ENCODE peak calls at places on chromosome 5, in eight cellular contexts. T is right atrium auricular region; W is lower lobe of right lung; G is effector memory CD4-positive, alpha-beta T cell; F is uterus; Y is GM23248; M is CD8-positive, alpha-beta memory T cell; J is PC-3. S is an unnamed sample.
A peak's percentile ranks its signal among the peaks of the same experiment; 100 is the strongest.

GRCh38 chr5:65299841-65300240 is 181.9 kb downstream of the ADAMTS6 start:
- DNase-seq in T (no peak), Y (no peak), M (no peak), J (no peak), W (no peak), F (no peak), G (no peak), S (no peak)

GRCh38 chr5:167893271-167893670 is 398.2 kb upstream of the WWC1 start:
- DNase-seq in J (no peak), G (no peak), F (no peak), T (no peak), W (no peak), Y (no peak), M (no peak), S (no peak)

GRCh38 chr5:581941-582340 is 30.2 kb upstream of the CEP72 start:
- DNase-seq in M (no peak), Y (no peak), T (no peak), F (no peak), J (no peak), G (no peak), W (no peak), S (no peak)

GRCh38 chr5:171681061-171681460 is 104.6 kb upstream of the SMIM23 start:
- DNase-seq in J (no peak), M (no peak), F (no peak), G (no peak), W (no peak), Y (no peak), T (no peak), S (no peak)

GRCh38 chr5:178230879-178231735 is 1.5 kb downstream of the PHYKPL start:
- DNase-seq in F (no peak), G (no peak), W (peak; percentile 28), T (peak; percentile 73), J (no peak), M (no peak), Y (peak; percentile 71), S (no peak)

GRCh38 chr5:118095100-118095499 is 893.2 kb downstream of the DTWD2 start:
- DNase-seq in T (no peak), M (no peak), F (no peak), W (no peak), Y (no peak), G (no peak), J (no peak), S (no peak)

GRCh38 chr5:25881318-25882036 is 1156.9 kb downstream of the CDH9 start:
- DNase-seq in F (no peak), M (no peak), Y (no peak), J (no peak), W (no peak), T (no peak), G (no peak), S (no peak)

GRCh38 chr5:112228672-112229071 is 190.4 kb downstream of the EPB41L4A start:
- DNase-seq in J (peak; percentile 71), W (peak; percentile 92), Y (peak; percentile 53), M (no peak), G (no peak), T (peak; percentile 73), F (peak; percentile 32), S (no peak)

GRCh38 chr5:77133061-77133758 is 46.1 kb upstream of the ZBED3 start:
- DNase-seq in Y (peak; percentile 99), W (no peak), M (no peak), F (peak; percentile 90), J (peak; percentile 97), G (no peak), T (peak; percentile 79), S (no peak)

GRCh38 chr5:107404595-107405366 is 266.0 kb downstream of the EFNA5 start:
- DNase-seq in W (no peak), F (no peak), M (no peak), G (no peak), J (no peak), Y (peak; percentile 22), T (no peak), S (no peak)

GRCh38 chr5:34483442-34484033 is 172.6 kb upstream of the RAI14 start:
- DNase-seq in W (no peak), M (no peak), T (no peak), F (no peak), G (no peak), Y (no peak), J (no peak), S (no peak)

GRCh38 chr5:55160493-55161209 is 680 bp downstream of the GPX8 start:
- DNase-seq in F (peak; percentile 75), J (peak; percentile 70), T (peak; percentile 75), W (no peak), M (no peak), Y (peak; percentile 98), G (no peak), S (no peak)

DNA sequence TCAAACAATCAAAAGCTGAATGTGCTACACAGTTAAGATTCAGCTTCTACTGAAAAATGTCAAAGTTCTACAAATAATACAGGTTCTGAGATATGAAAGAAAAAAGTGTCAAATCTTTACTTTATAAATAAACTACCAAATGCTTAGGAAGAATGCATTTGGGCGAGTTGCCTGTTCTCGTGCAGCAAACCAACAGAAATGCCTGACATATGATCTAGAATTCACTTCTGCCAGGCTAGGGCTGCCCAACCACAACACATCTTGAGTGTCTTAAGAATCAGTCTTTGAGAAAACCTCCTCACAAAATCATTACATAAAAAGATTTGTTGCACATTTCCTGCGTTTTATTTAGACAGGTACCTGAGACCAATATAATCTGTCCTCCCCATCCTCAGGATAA is 42.2 kb downstream of the ANKH start:
- DNase-seq in W (no peak), T (no peak), J (no peak), G (no peak), Y (peak; percentile 30), F (no peak), M (no peak), S (no peak)
- H3K4me1 ChIP-seq in W (no peaks in the 10 kb centered on the region), T (peaks cover 30% of the 10 kb centered on the region), J (no peaks in the 10 kb centered on the region), G (no peaks in the 10 kb centered on the region), Y (peaks cover 14% of the 10 kb centered on the region), F (no peaks in the 10 kb centered on the region), M (no peaks in the 10 kb centered on the region), S (no peaks in the 10 kb centered on the region)

DNA sequence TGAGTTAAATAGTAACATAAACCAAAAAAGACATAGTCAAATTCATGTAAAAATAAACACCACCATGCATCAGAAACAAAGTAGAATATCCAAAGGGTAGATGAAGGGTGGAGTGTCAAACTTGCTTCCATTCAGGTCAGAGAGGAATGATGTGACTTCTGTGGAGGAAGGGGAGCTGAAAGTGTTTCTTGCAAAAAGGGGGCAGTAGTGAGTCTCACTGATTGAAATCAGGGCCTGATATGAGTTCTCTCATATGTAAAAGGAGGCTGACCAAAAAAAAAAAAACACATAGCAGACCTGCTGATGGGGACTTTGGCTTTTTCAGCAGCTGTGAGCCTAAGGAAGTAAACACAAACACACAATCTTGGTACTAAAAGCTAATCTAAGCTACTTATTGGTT is 38.8 kb upstream of the RGMB start:
- DNase-seq in W (no peak), M (no peak), T (no peak), Y (no peak), J (no peak), F (no peak), G (no peak), S (no peak)
- H3K4me1 ChIP-seq in W (no peaks in the 10 kb centered on the region), M (no peaks in the 10 kb centered on the region), T (no peaks in the 10 kb centered on the region), Y (peaks cover 11% of the 10 kb centered on the region), J (peaks cover 9% of the 10 kb centered on the region), F (no peaks in the 10 kb centered on the region), G (no peaks in the 10 kb centered on the region), S (no peaks in the 10 kb centered on the region)

GRCh38 chr5:141875795-141876627 is 2.2 kb downstream of the PCDH1 start:
- DNase-seq in T (no peak), G (no peak), W (peak; percentile 77), M (no peak), J (peak; percentile 51), F (peak; percentile 16), Y (peak; percentile 52), S (no peak)
- H3K4me1 ChIP-seq in T (peaks cover 74% of the 10 kb centered on the region), G (peaks cover 36% of the 10 kb centered on the region), W (peaks cover 64% of the 10 kb centered on the region), M (peaks cover 27% of the 10 kb centered on the region), J (peaks cover 16% of the 10 kb centered on the region), F (peaks cover 20% of the 10 kb centered on the region), Y (peaks cover 7% of the 10 kb centered on the region), S (peaks cover 26% of the 10 kb centered on the region)

GRCh38 chr5:138778234-138778633 is 25.0 kb downstream of the CTNNA1 start:
- DNase-seq in M (no peak), F (no peak), J (no peak), G (no peak), W (no peak), Y (no peak), T (no peak), S (no peak)

GRCh38 chr5:138770291-138770690 is 17.1 kb downstream of the CTNNA1 start:
- DNase-seq in J (no peak), F (no peak), Y (no peak), G (no peak), T (no peak), W (no peak), M (no peak), S (no peak)

GRCh38 chr5:138773215-138773614 is 20.0 kb downstream of the CTNNA1 start:
- DNase-seq in Y (peak; percentile 43), F (no peak), M (no peak), J (no peak), W (no peak), T (no peak), G (no peak), S (no peak)

GRCh38 chr5:138770977-138771376 is 17.8 kb downstream of the CTNNA1 start:
- DNase-seq in M (no peak), G (no peak), T (no peak), W (no peak), Y (no peak), F (no peak), J (no peak), S (no peak)

GRCh38 chr5:138775034-138775433 is 21.8 kb downstream of the CTNNA1 start:
- DNase-seq in Y (no peak), M (no peak), F (no peak), W (no peak), G (no peak), J (no peak), T (no peak), S (no peak)
- H3K4me1 ChIP-seq in Y (no peaks in the 10 kb centered on the region), M (no peaks in the 10 kb centered on the region), F (peaks cover 3% of the 10 kb centered on the region), W (peaks cover 43% of the 10 kb centered on the region), G (no peaks in the 10 kb centered on the region), J (no peaks in the 10 kb centered on the region), T (peaks cover 33% of the 10 kb centered on the region), S (no peaks in the 10 kb centered on the region)

GRCh38 chr5:136033244-136033643 is 4.5 kb downstream of the TGFBI start:
- DNase-seq in J (no peak), F (no peak), W (no peak), Y (no peak), T (no peak), G (no peak), M (no peak), S (no peak)

GRCh38 chr5:136034976-136035375 is 6.2 kb downstream of the TGFBI start:
- DNase-seq in F (no peak), T (no peak), J (no peak), Y (no peak), M (no peak), W (no peak), G (no peak), S (no peak)

GRCh38 chr5:136032564-136032963 is 3.8 kb downstream of the TGFBI start:
- DNase-seq in Y (peak; percentile 92), M (no peak), G (no peak), T (no peak), W (no peak), J (peak; percentile 74), F (no peak), S (no peak)

GRCh38 chr5:136034492-136034891 is 5.7 kb downstream of the TGFBI start:
- DNase-seq in F (no peak), G (no peak), Y (no peak), T (no peak), W (no peak), M (no peak), J (no peak), S (no peak)

GRCh38 chr5:136033848-136034247 is 5.1 kb downstream of the TGFBI start:
- DNase-seq in J (no peak), M (no peak), F (no peak), T (no peak), G (no peak), W (no peak), Y (peak; percentile 65), S (no peak)
- H3K4me1 ChIP-seq in J (peaks cover 37% of the 10 kb centered on the region), M (peaks cover 25% of the 10 kb centered on the region), F (no peaks in the 10 kb centered on the region), T (peaks cover 67% of the 10 kb centered on the region), G (peaks cover 24% of the 10 kb centered on the region), W (peaks cover 63% of the 10 kb centered on the region), Y (peaks cover 66% of the 10 kb centered on the region), S (peaks cover 5% of the 10 kb centered on the region)